ENCODE peak calls at places on chromosomes 6 and 20, in seven cellular contexts. N, U, P, I, W, Y and Q are unnamed samples.

GRCh38 chr20:38883081-38883980 is 42.9 kb upstream of the FAM83D start:
- DNase-seq in N (no peak), U (peak), P (no peak), I (peak), W (no peak), Y (no peak), Q (peak)

GRCh38 chr20:2602046-2602735 is 50.2 kb upstream of the NOP56 start:
- DNase-seq in N (no peak), U (peak), P (no peak), I (no peak), W (no peak), Y (no peak), Q (no peak)

GRCh38 chr6:31058128-31058894 is 48.0 kb downstream of the MUC22 start:
- DNase-seq in N (no peak), U (peak), P (no peak), I (peak), W (no peak), Y (no peak), Q (no peak)

GRCh38 chr6:87590989-87591388 is 1.1 kb downstream of the ORC3 start:
- DNase-seq in N (no peak), U (peak), P (no peak), I (peak), W (no peak), Y (no peak), Q (no peak)

GRCh38 chr6:6881438-6882267 is 226.1 kb upstream of the RREB1 start:
- DNase-seq in N (no peak), U (no peak), P (no peak), I (peak), W (no peak), Y (no peak), Q (no peak)

GRCh38 chr6:41602864-41603608 is 35.2 kb upstream of the MDFI start:
- DNase-seq in N (peak), U (peak), P (peak), I (peak), W (peak), Y (peak), Q (peak)

GRCh38 chr6:114135348-114136002 is 164.5 kb upstream of the HDAC2 start:
- DNase-seq in N (no peak), U (no peak), P (no peak), I (no peak), W (no peak), Y (no peak), Q (no peak)

GRCh38 chr6:2209226-2209809 is 36.1 kb downstream of the GMDS start:
- DNase-seq in N (peak), U (peak), P (no peak), I (peak), W (peak), Y (no peak), Q (peak)